ENCODE peak calls at places on chromosomes 12 and 14, in four cellular contexts. F is HEK293T, J is K562, L is GM12878. K is an unnamed sample.

GRCh38 chr12:91331371-91331770 is 148.8 kb upstream of the DCN start:
- DNase-seq in L (no peak), J (no peak), F (no peak), K (no peak)

GRCh38 chr12:42473130-42473529 is 116.4 kb downstream of the PRICKLE1 start:
- DNase-seq in L (no peak), F (no peak), J (no peak), K (no peak)

GRCh38 chr14:42855159-42855558 is 1248.5 kb downstream of the LRFN5 start:
- DNase-seq in F (no peak), J (no peak), L (no peak), K (no peak)

GRCh38 chr12:89882051-89882450 is 173.4 kb upstream of the ATP2B1 start:
- DNase-seq in L (peak), J (no peak), F (no peak), K (no peak)

GRCh38 chr12:104680070-104680469 is 223.3 kb downstream of the CHST11 start:
- DNase-seq in L (peak), J (no peak), F (no peak), K (peak)

GRCh38 chr12:115916910-115917668 is 360.4 kb downstream of the MED13L start:
- DNase-seq in L (no peak), F (peak), J (peak), K (peak)

GRCh38 chr12:108879615-108880254 is at the start of gene DAO:
- DNase-seq in L (no peak), J (no peak), F (no peak), K (peak)

GRCh38 chr12:79451988-79452387 is 238.8 kb downstream of the PAWR start:
- DNase-seq in L (no peak), J (no peak), F (no peak), K (peak)

GRCh38 chr14:98186140-98186539 is 1085.9 kb downstream of the BCL11B start:
- DNase-seq in F (no peak), J (no peak), L (no peak), K (no peak)

GRCh38 chr14:93031505-93032300 is 84.0 kb downstream of the ITPK1 start:
- DNase-seq in L (no peak), J (no peak), F (no peak), K (no peak)

GRCh38 chr12:43060738-43061137 is 471.2 kb upstream of the PRICKLE1 start:
- DNase-seq in J (no peak), L (no peak), F (no peak), K (no peak)

GRCh38 chr14:56122306-56122705 is 4.1 kb downstream of the PELI2 start:
- DNase-seq in J (no peak), F (no peak), L (no peak), K (no peak)

GRCh38 chr12:7217475-7218069 is 28.1 kb downstream of the PEX5 start:
- DNase-seq in F (no peak), L (no peak), J (no peak), K (no peak)

GRCh38 chr12:112340983-112341840 is 41.0 kb downstream of the HECTD4 start:
- DNase-seq in F (no peak), L (no peak), J (no peak), K (no peak)

GRCh38 chr14:56351861-56352260 is 227.7 kb upstream of the TMEM260 start:
- DNase-seq in L (no peak), J (no peak), F (no peak), K (no peak)

GRCh38 chr12:85509857-85510256 is 229.8 kb downstream of the ALX1 start:
- DNase-seq in L (peak), J (no peak), F (no peak), K (no peak)

GRCh38 chr12:85821759-85822158 is 14.4 kb downstream of the RASSF9 start:
- DNase-seq in L (no peak), F (no peak), J (no peak), K (peak)

DNA sequence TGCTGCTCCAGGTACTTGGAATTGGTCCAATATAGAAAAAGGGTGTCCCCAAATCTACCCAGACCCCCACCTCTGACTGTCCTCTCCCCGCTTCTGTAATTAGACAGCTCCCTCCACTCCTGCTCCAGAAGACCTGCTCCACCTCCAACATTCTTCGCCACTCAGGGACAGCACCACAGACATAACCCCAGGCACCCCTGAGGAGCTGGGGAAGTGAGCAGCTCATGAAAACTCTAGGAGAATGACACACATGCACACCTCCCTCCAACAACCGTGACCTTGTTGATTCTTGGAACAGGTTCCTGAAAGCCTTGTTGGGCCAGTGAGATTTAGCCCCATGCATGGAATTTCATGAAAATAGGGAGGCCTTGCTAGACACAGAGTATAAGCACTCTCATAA is 8.2 kb downstream of the KRT4 start:
- DNase-seq in J (no peak), F (no peak), L (no peak), K (no peak)
- TF ChIP-seq FOXK2 in J (no peak), F (no peak), L (no peak), K (no peak)

GRCh38 chr14:61750708-61751474 is 11.3 kb upstream of the SNAPC1 start:
- DNase-seq in L (peak), F (peak), J (peak), K (no peak)
- TF ChIP-seq FOXK2 in L (no peak), F (no peak), J (no peak), K (no peak)

DNA sequence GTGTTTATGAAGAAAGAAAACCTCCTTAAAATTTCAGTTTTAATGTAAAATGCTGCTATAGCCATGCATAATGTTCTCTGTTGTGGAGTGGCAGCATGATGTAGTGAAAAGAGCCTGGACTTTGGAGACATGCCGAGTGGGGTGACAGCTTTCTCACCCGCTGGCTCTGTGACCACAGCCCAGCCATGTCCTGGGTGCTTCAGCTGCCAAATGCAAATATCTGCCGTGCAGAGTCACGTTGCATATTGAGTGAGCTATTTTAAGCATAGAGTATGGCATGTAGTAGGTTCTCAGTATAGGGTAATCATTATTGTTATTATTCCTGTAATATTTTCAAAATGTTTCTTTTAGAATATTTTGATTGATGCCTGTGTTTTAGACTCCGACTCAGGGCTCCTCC is 15.5 kb upstream of the TCTN2 start:
- DNase-seq in J (no peak), L (peak), F (no peak), K (no peak)
- TF ChIP-seq FOXK2 in J (no peak), L (no peak), F (no peak), K (no peak)

DNA sequence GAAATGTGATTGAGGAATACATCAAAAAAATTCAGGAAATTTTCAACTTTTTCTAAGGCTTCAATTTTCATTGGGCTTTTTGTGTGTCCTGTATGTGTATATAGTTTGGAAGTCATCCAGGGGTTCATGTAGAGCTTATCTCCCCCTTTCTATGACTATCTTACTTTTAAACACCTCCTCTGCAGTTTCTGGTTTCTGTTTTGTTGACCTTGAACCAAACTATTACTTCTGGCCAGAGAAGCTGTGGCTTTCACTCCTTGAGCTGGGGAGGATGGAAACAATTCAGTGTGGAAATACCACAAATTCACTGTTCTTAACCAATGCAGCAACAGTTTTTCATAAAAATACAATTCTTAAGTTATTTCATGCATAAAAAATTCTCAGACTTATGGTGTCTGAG is 613.2 kb upstream of the SEL1L start:
- DNase-seq in F (no peak), L (no peak), J (no peak), K (no peak)
- TF ChIP-seq FOXK2 in F (no peak), L (no peak), J (no peak), K (no peak)

GRCh38 chr12:46839964-46840363 is 14.2 kb upstream of the SLC38A4 start:
- DNase-seq in J (no peak), F (no peak), L (no peak), K (peak)
- TF ChIP-seq FOXK2 in J (no peak), F (no peak), L (no peak), K (no peak)